ENCODE peak calls at places on chromosome 7, in four cellular contexts. M, W, B and V are unnamed samples.

GRCh38 chr7:82443044-82443800 is at the start of gene CACNA2D1:
- DNase-seq in M (peak; percentile 67), W (no peak), B (peak; percentile 3), V (no peak)

GRCh38 chr7:43637114-43637806 is 54.4 kb downstream of the STK17A start:
- DNase-seq in M (no peak), W (no peak), B (no peak), V (peak; percentile 96)

GRCh38 chr7:132500727-132501410 is 75.4 kb downstream of the PLXNA4 start:
- DNase-seq in M (peak; percentile 80), W (no peak), B (no peak), V (no peak)

GRCh38 chr7:121485457-121486243 is 89.5 kb upstream of the FAM3C start:
- DNase-seq in M (peak; percentile 65), W (no peak), B (peak; percentile 93), V (peak; percentile 45)

GRCh38 chr7:134512271-134512670 is 15.1 kb upstream of the AKR1B10 start:
- DNase-seq in M (no peak), W (no peak), B (peak; percentile 98), V (peak; percentile 70)

GRCh38 chr7:145511014-145511413 is 605.6 kb upstream of the CNTNAP2 start:
- DNase-seq in M (no peak), W (no peak), B (no peak), V (no peak)

GRCh38 chr7:83413831-83414230 is 235.1 kb downstream of the SEMA3E start:
- DNase-seq in M (no peak), W (no peak), B (no peak), V (no peak)

GRCh38 chr7:82559203-82559805 is 115.7 kb upstream of the CACNA2D1 start:
- DNase-seq in M (no peak), W (no peak), B (no peak), V (peak; percentile 45)

GRCh38 chr7:74178632-74179031 is 4.5 kb downstream of the EIF4H start:
- DNase-seq in M (no peak), W (no peak), B (peak; percentile 82), V (peak; percentile 58)

GRCh38 chr7:50667789-50668226 is 102.6 kb upstream of the DDC start:
- DNase-seq in M (no peak), W (no peak), B (no peak), V (no peak)

GRCh38 chr7:94335586-94335985 is 59.1 kb upstream of the COL1A2 start:
- DNase-seq in M (no peak), W (no peak), B (no peak), V (peak; percentile 92)

GRCh38 chr7:5525271-5526189 is 101.9 kb upstream of the TNRC18 start:
- DNase-seq in M (peak; percentile 82), W (no peak), B (peak; percentile 71), V (peak; percentile 94)
- H3K27ac ChIP-seq in M (peak overlapping the region; percentile 100), W (peak overlapping the region; percentile 96), B (peak overlapping the region; percentile 71), V (no peak overlapping the region)

GRCh38 chr7:137951700-137952099 is 50.2 kb downstream of the CREB3L2 start:
- DNase-seq in M (no peak), W (no peak), B (peak; percentile 64), V (no peak)
- H3K4me1 ChIP-seq in M (peaks cover 57% of the 10 kb centered on the region), W (no peaks in the 10 kb centered on the region), B (peaks cover 28% of the 10 kb centered on the region), V (peaks cover 10% of the 10 kb centered on the region)

GRCh38 chr7:155481764-155482163 is 23.8 kb downstream of the EN2 start:
- DNase-seq in M (no peak), W (no peak), B (no peak), V (no peak)
- H3K27me3 ChIP-seq in M (peaks cover 32% of the 10 kb centered on the region), W (peaks cover 2% of the 10 kb centered on the region), B (no peaks in the 10 kb centered on the region), V (peaks cover 10% of the 10 kb centered on the region)

GRCh38 chr7:127366680-127367079 is 25.8 kb downstream of the ZNF800 start:
- DNase-seq in M (no peak), W (no peak), B (no peak), V (no peak)
- H3K27ac ChIP-seq in M (no peak overlapping the region), W (no peak overlapping the region), B (no peak overlapping the region), V (no peak overlapping the region)

DNA sequence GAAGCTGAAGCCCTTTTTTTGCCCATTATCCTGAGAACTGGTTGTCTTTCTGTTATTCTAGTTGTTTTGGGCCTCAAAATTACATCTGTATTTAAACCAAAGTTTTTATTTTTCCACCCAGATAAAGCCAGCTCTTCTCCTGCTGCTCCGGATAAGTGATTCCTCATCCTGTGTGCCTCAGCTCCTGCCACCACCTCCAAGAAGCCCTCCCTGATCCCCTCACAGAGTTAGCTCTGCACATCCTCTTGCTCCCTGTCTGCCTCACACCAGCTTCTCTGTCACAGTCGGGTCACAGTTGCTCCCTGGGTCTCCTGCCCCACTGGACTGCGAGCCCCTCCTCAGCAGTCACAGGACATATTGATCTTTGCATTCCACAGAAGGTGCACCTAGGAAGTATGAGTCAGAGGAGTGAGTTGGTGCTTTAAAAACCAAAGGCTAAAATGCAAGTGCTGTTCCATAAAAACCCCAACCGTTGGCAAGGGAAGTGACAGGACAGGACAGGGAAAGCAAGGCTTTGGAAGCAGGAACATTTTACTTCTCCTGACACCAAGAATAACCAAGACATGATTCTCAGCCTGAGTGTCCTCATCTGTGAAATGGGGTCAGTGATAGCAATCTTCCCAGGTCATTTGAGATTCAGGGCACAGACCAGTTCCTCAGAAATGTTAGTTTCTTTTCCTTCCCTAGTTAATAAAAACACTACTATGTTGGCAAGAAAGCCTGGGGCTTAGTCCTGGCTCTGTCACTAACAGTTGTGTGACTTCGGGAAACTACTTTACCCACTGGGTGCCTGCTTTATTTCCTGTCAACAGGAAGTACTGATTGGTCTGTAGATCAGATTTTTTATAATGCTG is 36.5 kb upstream of the EEPD1 start:
- DNase-seq in M (no peak), W (no peak), B (no peak), V (peak; percentile 61)
- H3K4me1 ChIP-seq in M (peaks cover 18% of the 10 kb centered on the region), W (peaks cover 25% of the 10 kb centered on the region), B (no peaks in the 10 kb centered on the region), V (peaks cover 30% of the 10 kb centered on the region)

DNA sequence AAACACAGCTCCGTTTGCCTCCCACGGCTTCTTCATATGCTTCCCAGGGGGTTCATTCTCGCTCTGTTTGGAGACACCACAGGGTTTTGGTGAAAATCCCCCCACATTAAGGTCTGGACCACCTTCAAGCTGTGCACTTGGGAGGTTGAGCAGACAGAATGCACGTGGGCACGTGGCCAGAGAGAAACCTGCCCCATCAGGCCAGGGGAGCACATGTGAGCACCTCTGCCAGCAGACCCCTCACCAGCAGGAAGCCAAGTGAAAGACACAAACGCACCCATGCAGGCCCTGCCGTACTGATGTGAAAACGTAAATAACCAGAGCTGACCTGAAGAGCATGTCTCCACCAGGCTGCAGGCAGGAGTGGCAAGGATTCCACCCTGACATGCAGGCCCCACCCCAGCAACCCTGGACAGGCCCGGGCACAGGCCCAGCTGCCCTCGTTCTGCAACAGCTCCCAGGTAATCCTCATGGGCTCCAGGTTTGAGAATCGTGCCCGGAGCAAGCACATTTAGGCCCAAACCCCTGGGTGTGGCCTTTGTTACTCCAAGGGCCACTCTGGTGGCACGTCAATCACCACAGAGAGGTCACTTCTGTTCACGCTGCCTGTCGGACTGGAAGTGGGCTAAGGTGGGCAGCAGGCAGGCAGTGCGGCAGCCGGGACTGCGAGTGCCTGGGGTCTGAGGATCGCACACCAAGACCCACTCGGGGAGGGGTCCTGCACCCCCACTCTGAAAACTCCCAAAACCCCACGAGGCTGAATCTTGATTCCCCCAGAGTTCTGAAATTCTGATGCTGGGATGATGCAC is 184.4 kb downstream of the PTPRN2 start:
- DNase-seq in M (no peak), W (no peak), B (no peak), V (no peak)
- H3K27me3 ChIP-seq in M (no peaks in the 10 kb centered on the region), W (no peaks in the 10 kb centered on the region), B (no peaks in the 10 kb centered on the region), V (no peaks in the 10 kb centered on the region)

GRCh38 chr7:64997927-64998391 is 7.1 kb upstream of the ZNF117 start:
- DNase-seq in M (peak; percentile 73), W (no peak), B (peak; percentile 92), V (peak; percentile 84)

GRCh38 chr7:64996305-64996704 is 5.5 kb upstream of the ZNF117 start:
- DNase-seq in M (no peak), W (no peak), B (no peak), V (no peak)

GRCh38 chr7:64997164-64997908 is 6.5 kb upstream of the ZNF117 start:
- DNase-seq in M (no peak), W (no peak), B (no peak), V (no peak)

GRCh38 chr7:64999165-65000004 is 7.1 kb downstream of the ERV3-1 start:
- DNase-seq in M (no peak), W (no peak), B (peak; percentile 97), V (peak; percentile 58)

DNA sequence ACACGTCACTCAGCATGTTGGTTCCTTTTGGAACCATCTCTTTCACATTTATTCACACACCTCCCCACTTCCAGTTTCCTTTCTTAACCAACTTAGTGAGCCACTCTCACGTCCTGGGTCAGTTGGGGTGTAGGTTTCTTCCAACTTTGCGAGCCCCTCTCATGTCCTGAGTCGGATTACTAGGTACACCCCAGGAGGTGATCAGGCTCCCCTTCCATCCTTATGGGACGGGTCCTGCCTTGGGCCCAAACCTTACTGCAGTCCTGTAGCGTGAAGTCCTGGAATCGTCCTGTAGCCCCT is 7.7 kb downstream of the ERV3-1 start:
- DNase-seq in M (no peak), W (no peak), B (no peak), V (no peak)
- H3K27ac ChIP-seq in M (peak overlapping the region; percentile 59), W (no peak overlapping the region), B (peak overlapping the region; percentile 86), V (no peak overlapping the region)